ENCODE peak calls at places on chromosomes 12 and 14, in ten cellular contexts. J is upper lobe of right lung, C is H9, L is esophagus squamous epithelium, M is suprapubic skin, N is A549, Z is AG04450, R is cardiac muscle cell, Q is OCI-LY7, B is neural progenitor cell. Y is an unnamed sample. For H3K9me3, the result is how much of the 10 kb centered on the place peaks cover.

GRCh38 chr14:48954446-48954845 is 631.7 kb downstream of the RPS29 start:
- DNase-seq in J (no peak), C (no peak), L (no peak), M (no peak), N (no peak), Z (no peak), R (no peak), Q (no peak), B (no peak), Y (no peak)

GRCh38 chr12:90618606-90619005 is 336.4 kb downstream of the CCER1 start:
- DNase-seq in J (no peak), C (no peak), L (no peak), M (no peak), N (no peak), Z (no peak), R (no peak), Q (no peak), B (no peak), Y (no peak)

GRCh38 chr14:68547305-68548193 is 245.3 kb downstream of the ZFP36L1 start:
- DNase-seq in J (no peak), C (no peak), L (no peak), M (peak), N (peak), Z (peak), R (peak), Q (no peak), B (no peak), Y (no peak)

GRCh38 chr12:15633201-15633600 is 156.0 kb downstream of the EPS8 start:
- DNase-seq in J (no peak), C (no peak), L (no peak), M (no peak), N (no peak), Z (no peak), R (no peak), Q (no peak), B (no peak), Y (no peak)

GRCh38 chr14:67492538-67492937 is 4.0 kb upstream of the TMEM229B start:
- DNase-seq in J (no peak), C (no peak), L (no peak), M (no peak), N (no peak), Z (no peak), R (no peak), Q (no peak), B (no peak), Y (no peak)

GRCh38 chr12:82793882-82794281 is 107.2 kb downstream of the TMTC2 start:
- DNase-seq in J (no peak), C (peak), L (no peak), M (no peak), N (no peak), Z (no peak), R (no peak), Q (no peak), B (peak), Y (no peak)

GRCh38 chr14:81406863-81407262 is 6.7 kb upstream of the STON2 start:
- DNase-seq in J (no peak), C (no peak), L (no peak), M (peak), N (no peak), Z (no peak), R (peak), Q (no peak), B (no peak), Y (peak)

GRCh38 chr14:93212432-93212831 is 5.4 kb downstream of the UBR7 start:
- DNase-seq in J (no peak), C (no peak), L (no peak), M (no peak), N (no peak), Z (no peak), R (no peak), Q (peak), B (no peak), Y (no peak)

GRCh38 chr14:31449971-31450610 is 7.2 kb downstream of the DTD2 start:
- DNase-seq in J (no peak), C (no peak), L (no peak), M (no peak), N (peak), Z (no peak), R (peak), Q (peak), B (peak), Y (no peak)

GRCh38 chr14:24196071-24197061 is 1.1 kb upstream of the TM9SF1 start:
- DNase-seq in J (no peak), C (no peak), L (no peak), M (no peak), N (peak), Z (no peak), R (peak), Q (peak), B (peak), Y (no peak)

GRCh38 chr12:127363392-127363791 is 903.6 kb upstream of the TMEM132C start:
- DNase-seq in J (no peak), C (peak), L (no peak), M (no peak), N (peak), Z (no peak), R (no peak), Q (no peak), B (peak), Y (no peak)

DNA sequence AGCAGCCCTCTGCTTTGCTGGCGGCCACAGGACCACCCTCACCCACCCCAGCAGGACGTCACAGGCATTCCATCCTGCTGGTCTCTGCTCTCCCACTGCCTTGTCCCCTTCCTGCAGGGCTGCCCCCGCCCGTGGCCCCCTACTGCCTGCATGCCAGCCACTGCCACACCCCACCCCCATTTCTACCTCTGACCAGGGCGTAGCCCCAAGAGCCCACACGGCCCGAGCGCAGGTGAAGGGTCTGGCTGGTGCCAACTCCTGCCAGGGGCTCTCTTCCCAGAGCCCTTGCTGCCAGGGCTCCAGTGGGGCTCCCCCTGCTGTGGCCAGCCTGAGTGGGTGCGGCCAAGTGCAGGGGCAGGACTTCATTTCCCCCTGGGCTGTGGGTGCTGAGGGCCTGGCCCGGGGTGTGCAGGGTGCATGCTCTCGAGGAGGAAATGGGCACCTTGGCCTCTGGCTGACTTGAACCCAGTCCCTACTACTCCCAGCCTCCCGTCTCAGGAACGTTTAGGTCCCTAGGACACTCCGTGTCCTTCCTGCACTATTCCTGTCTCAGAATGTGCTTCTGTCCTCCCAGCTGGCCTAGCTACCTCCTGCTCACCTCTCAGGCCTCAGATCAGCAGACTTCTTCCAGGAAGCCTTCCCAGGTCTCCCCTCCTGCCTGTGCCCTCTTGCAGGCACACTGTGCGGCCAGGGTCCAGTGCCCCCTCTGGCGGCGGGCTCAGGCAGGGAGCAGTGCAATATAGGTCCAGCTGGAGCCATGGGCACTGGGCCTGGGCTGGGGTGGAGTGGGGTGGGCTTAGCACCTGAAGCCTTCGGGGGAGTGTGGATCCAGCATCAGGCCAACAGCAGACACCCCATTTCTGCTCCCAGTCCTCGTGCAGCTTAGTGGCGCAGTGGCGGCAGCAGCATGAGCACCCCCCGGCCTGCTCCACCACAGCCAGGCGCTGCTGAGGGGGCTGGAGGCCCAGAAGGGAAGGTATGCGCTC is 1.4 kb downstream of the LBHD2 start:
- DNase-seq in J (no peak), C (peak), L (no peak), M (no peak), N (no peak), Z (no peak), R (no peak), Q (no peak), B (peak), Y (no peak)
- TF ChIP-seq CTCF in J (no peak), C (peak), L (no peak), M (no peak), N (peak), Z (peak), R (peak), Q (no peak), B (peak), Y (no peak)

GRCh38 chr14:106686533-106686932 is 1160.2 kb downstream of the TMEM121 start:
- DNase-seq in J (no peak), C (no peak), L (no peak), M (no peak), N (no peak), Z (no peak), R (no peak), Q (no peak), B (no peak), Y (no peak)

GRCh38 chr14:106679776-106680175 is 1153.4 kb downstream of the TMEM121 start:
- DNase-seq in J (no peak), C (no peak), L (no peak), M (no peak), N (no peak), Z (no peak), R (no peak), Q (no peak), B (no peak), Y (no peak)

GRCh38 chr14:106681161-106681955 is 1155.0 kb downstream of the TMEM121 start:
- DNase-seq in J (no peak), C (no peak), L (no peak), M (no peak), N (no peak), Z (no peak), R (no peak), Q (no peak), B (no peak), Y (no peak)
- H3K9me3 ChIP-seq in J (under half), C (half or more), L (under half), M (under half), N (under half), Z (under half), R (under half), Q (under half), B (under half), Y (under half)

GRCh38 chr14:22168092-22168955 is 420.7 kb downstream of the DAD1 start:
- DNase-seq in J (no peak), C (no peak), L (no peak), M (no peak), N (no peak), Z (no peak), R (peak), Q (peak), B (no peak), Y (no peak)
- TF ChIP-seq CTCF in J (no peak), C (no peak), L (no peak), M (no peak), N (no peak), Z (peak), R (no peak), Q (peak), B (peak), Y (no peak)

GRCh38 chr12:133046698-133047097 is 9.4 kb downstream of the ZNF84 start:
- DNase-seq in J (no peak), C (no peak), L (no peak), M (no peak), N (no peak), Z (no peak), R (no peak), Q (no peak), B (no peak), Y (no peak)
- H3K9me3 ChIP-seq in J (half or more), C (half or more), L (under half), M (half or more), N (half or more), Z (half or more), R (under half), Q (half or more), B (half or more), Y (half or more)

DNA sequence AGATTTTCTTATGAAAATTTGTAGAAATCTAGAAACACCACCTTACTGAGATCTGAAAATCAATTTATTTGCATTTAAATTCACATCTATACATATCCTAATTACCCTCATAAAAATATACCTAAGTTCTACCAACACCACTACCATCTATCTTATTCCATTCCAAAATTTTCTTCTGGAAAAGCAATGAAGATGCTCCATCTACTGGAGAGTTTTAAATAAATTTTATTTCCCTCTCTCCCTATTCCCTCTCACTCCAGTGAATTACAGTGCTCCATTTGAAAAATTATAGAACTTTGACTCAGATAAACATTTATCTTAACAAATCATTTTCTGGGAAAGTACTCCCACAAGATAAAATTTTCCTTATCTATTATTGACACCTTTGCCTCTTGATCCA is 2.3 kb upstream of the C14orf39 start:
- DNase-seq in J (no peak), C (no peak), L (no peak), M (no peak), N (no peak), Z (no peak), R (no peak), Q (no peak), B (no peak), Y (no peak)
- TF ChIP-seq CTCF in J (no peak), C (peak), L (no peak), M (no peak), N (peak), Z (peak), R (peak), Q (peak), B (peak), Y (no peak)

GRCh38 chr14:106635569-106635968 is 1109.2 kb downstream of the TMEM121 start:
- DNase-seq in J (no peak), C (no peak), L (no peak), M (no peak), N (no peak), Z (no peak), R (no peak), Q (no peak), B (no peak), Y (no peak)

GRCh38 chr14:106631886-106632285 is 1105.5 kb downstream of the TMEM121 start:
- DNase-seq in J (no peak), C (no peak), L (no peak), M (no peak), N (no peak), Z (no peak), R (no peak), Q (no peak), B (no peak), Y (no peak)
- H3K9me3 ChIP-seq in J (under half), C (half or more), L (under half), M (under half), N (under half), Z (under half), R (under half), Q (under half), B (under half), Y (under half)

GRCh38 chr14:45610303-45610702 is 357.3 kb upstream of the MIS18BP1 start:
- DNase-seq in J (no peak), C (no peak), L (no peak), M (no peak), N (peak), Z (no peak), R (no peak), Q (no peak), B (peak), Y (no peak)
- TF ChIP-seq CTCF in J (peak), C (peak), L (no peak), M (no peak), N (no peak), Z (no peak), R (no peak), Q (peak), B (peak), Y (peak)